ENCODE peak calls at places on chromosome X, in seven cellular contexts. One of them, this sample, is unnamed.

GRCh38 chrX:115960440-115961084 is 210.0 kb upstream of the AGTR2 start:
- DNase-seq in CD4-positive, alpha-beta T cell: no peak
- DNase-seq in right cardiac atrium: no peak
- DNase-seq in HCT116: no peak
- DNase-seq in cardiac muscle cell: no peak
- DNase-seq in SK-N-SH: no peak
- DNase-seq in HepG2: no peak
- DNase-seq in this sample: peak

GRCh38 chrX:21806691-21807090 is 32.7 kb upstream of the MBTPS2 start:
- DNase-seq in CD4-positive, alpha-beta T cell: no peak
- DNase-seq in right cardiac atrium: no peak
- DNase-seq in HCT116: no peak
- DNase-seq in cardiac muscle cell: no peak
- DNase-seq in SK-N-SH: no peak
- DNase-seq in HepG2: no peak
- DNase-seq in this sample: no peak

GRCh38 chrX:40152706-40153334 is 55.1 kb upstream of the BCOR start:
- DNase-seq in CD4-positive, alpha-beta T cell: no peak
- DNase-seq in right cardiac atrium: peak
- DNase-seq in HCT116: no peak
- DNase-seq in cardiac muscle cell: no peak
- DNase-seq in SK-N-SH: peak
- DNase-seq in HepG2: no peak
- DNase-seq in this sample: peak

GRCh38 chrX:65528705-65529340 is 5.8 kb downstream of the LAS1L start:
- DNase-seq in CD4-positive, alpha-beta T cell: peak
- DNase-seq in right cardiac atrium: no peak
- DNase-seq in HCT116: no peak
- DNase-seq in cardiac muscle cell: peak
- DNase-seq in SK-N-SH: peak
- DNase-seq in HepG2: no peak
- DNase-seq in this sample: peak

GRCh38 chrX:43693602-43694406 is 37.7 kb downstream of the MAOA start:
- DNase-seq in CD4-positive, alpha-beta T cell: no peak
- DNase-seq in right cardiac atrium: no peak
- DNase-seq in HCT116: no peak
- DNase-seq in cardiac muscle cell: no peak
- DNase-seq in SK-N-SH: no peak
- DNase-seq in HepG2: peak
- DNase-seq in this sample: peak

GRCh38 chrX:111743316-111743715 is 62.3 kb downstream of the ALG13 start:
- DNase-seq in CD4-positive, alpha-beta T cell: no peak
- DNase-seq in right cardiac atrium: no peak
- DNase-seq in HCT116: no peak
- DNase-seq in cardiac muscle cell: no peak
- DNase-seq in SK-N-SH: no peak
- DNase-seq in HepG2: no peak
- DNase-seq in this sample: no peak

GRCh38 chrX:9677098-9677739 is 88.4 kb downstream of the GPR143 start:
- DNase-seq in CD4-positive, alpha-beta T cell: no peak
- DNase-seq in right cardiac atrium: no peak
- DNase-seq in HCT116: no peak
- DNase-seq in cardiac muscle cell: no peak
- DNase-seq in SK-N-SH: no peak
- DNase-seq in HepG2: no peak
- DNase-seq in this sample: peak

GRCh38 chrX:50067435-50068292 is 133.1 kb downstream of the AKAP4 start:
- DNase-seq in CD4-positive, alpha-beta T cell: no peak
- DNase-seq in right cardiac atrium: no peak
- DNase-seq in HCT116: no peak
- DNase-seq in cardiac muscle cell: peak
- DNase-seq in SK-N-SH: peak
- DNase-seq in HepG2: peak
- DNase-seq in this sample: peak

GRCh38 chrX:115311666-115312065 is 22.2 kb downstream of the LUZP4 start:
- DNase-seq in CD4-positive, alpha-beta T cell: no peak
- DNase-seq in right cardiac atrium: peak
- DNase-seq in HCT116: no peak
- DNase-seq in cardiac muscle cell: peak
- DNase-seq in SK-N-SH: peak
- DNase-seq in HepG2: no peak
- DNase-seq in this sample: no peak

GRCh38 chrX:110847334-110847733 is 51.7 kb upstream of the CHRDL1 start:
- DNase-seq in CD4-positive, alpha-beta T cell: no peak
- DNase-seq in right cardiac atrium: no peak
- DNase-seq in HCT116: peak
- DNase-seq in cardiac muscle cell: peak
- DNase-seq in SK-N-SH: peak
- DNase-seq in HepG2: peak
- DNase-seq in this sample: peak

GRCh38 chrX:314781-315595 is 3.6 kb downstream of the GTPBP6 start:
- DNase-seq in CD4-positive, alpha-beta T cell: no peak
- DNase-seq in right cardiac atrium: peak
- DNase-seq in HCT116: no peak
- DNase-seq in cardiac muscle cell: no peak
- DNase-seq in SK-N-SH: no peak
- DNase-seq in HepG2: no peak
- DNase-seq in this sample: no peak

GRCh38 chrX:9562851-9563250 is 98.0 kb downstream of the TBL1X start:
- DNase-seq in CD4-positive, alpha-beta T cell: no peak
- DNase-seq in right cardiac atrium: no peak
- DNase-seq in HCT116: no peak
- DNase-seq in cardiac muscle cell: peak
- DNase-seq in SK-N-SH: no peak
- DNase-seq in HepG2: peak
- DNase-seq in this sample: no peak

GRCh38 chrX:16797841-16798240 is 11.6 kb downstream of the TXLNG start:
- DNase-seq in CD4-positive, alpha-beta T cell: no peak
- DNase-seq in right cardiac atrium: no peak
- DNase-seq in HCT116: no peak
- DNase-seq in cardiac muscle cell: no peak
- DNase-seq in SK-N-SH: no peak
- DNase-seq in HepG2: no peak
- DNase-seq in this sample: no peak

DNA sequence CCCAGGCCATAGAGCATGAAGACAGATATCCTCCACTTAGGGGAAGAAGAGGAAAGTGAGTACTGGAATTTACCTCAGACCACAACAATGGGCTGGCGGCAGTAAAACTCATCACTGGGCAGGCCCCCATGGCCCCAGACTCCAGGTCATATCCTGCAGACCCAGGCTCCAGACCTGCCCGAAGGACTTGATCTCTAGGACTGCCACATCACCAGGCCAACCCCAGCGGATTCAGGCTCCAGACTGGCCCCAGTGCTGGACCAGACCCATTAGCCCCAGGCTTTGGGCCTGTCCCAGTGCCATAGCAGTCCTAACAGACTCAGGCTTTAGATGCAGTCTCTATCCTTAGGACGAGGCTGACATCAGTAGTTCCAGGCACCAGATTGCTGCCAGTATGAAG is 190.6 kb downstream of the DLG3 start:
- DNase-seq in CD4-positive, alpha-beta T cell: no peak
- DNase-seq in right cardiac atrium: peak
- DNase-seq in HCT116: no peak
- DNase-seq in cardiac muscle cell: no peak
- DNase-seq in SK-N-SH: no peak
- DNase-seq in HepG2: no peak
- DNase-seq in this sample: no peak
- H3K27ac ChIP-seq in CD4-positive, alpha-beta T cell: no peak
- H3K27ac ChIP-seq in right cardiac atrium: no peak
- H3K27ac ChIP-seq in HCT116: no peak
- H3K27ac ChIP-seq in cardiac muscle cell: no peak
- H3K27ac ChIP-seq in SK-N-SH: no peak
- H3K27ac ChIP-seq in HepG2: no peak
- H3K27ac ChIP-seq in this sample: no peak

GRCh38 chrX:155767101-155767878 is 113.9 kb upstream of the VAMP7 start:
- DNase-seq in CD4-positive, alpha-beta T cell: no peak
- DNase-seq in right cardiac atrium: peak
- DNase-seq in HCT116: peak
- DNase-seq in cardiac muscle cell: peak
- DNase-seq in SK-N-SH: peak
- DNase-seq in HepG2: no peak
- DNase-seq in this sample: peak
- H3K27ac ChIP-seq in CD4-positive, alpha-beta T cell: no peak
- H3K27ac ChIP-seq in right cardiac atrium: peak
- H3K27ac ChIP-seq in HCT116: peak
- H3K27ac ChIP-seq in cardiac muscle cell: no peak
- H3K27ac ChIP-seq in SK-N-SH: peak
- H3K27ac ChIP-seq in HepG2: no peak
- H3K27ac ChIP-seq in this sample: peak

DNA sequence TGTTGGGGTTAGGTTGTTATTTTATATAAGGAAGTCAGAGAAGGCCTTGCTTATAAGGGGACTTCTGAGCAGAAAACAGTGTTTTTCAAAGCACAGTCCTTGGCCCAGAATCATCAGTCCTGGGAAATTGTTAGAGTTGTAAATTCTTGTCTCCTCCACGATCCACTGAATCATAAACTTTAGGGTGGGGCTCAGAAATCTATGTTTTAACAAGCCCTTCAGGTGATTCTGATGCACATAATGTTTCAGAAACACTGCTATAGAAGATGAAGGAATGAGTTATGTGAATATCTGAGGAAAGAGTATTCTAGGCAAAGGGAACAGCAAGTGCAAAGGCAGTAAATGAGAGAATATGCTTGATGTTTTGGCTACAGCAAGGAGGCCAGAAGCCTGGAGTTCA is 121.8 kb downstream of the COL4A6 start:
- DNase-seq in CD4-positive, alpha-beta T cell: no peak
- DNase-seq in right cardiac atrium: no peak
- DNase-seq in HCT116: no peak
- DNase-seq in cardiac muscle cell: no peak
- DNase-seq in SK-N-SH: no peak
- DNase-seq in HepG2: no peak
- DNase-seq in this sample: no peak
- H3K27ac ChIP-seq in CD4-positive, alpha-beta T cell: no peak
- H3K27ac ChIP-seq in right cardiac atrium: no peak
- H3K27ac ChIP-seq in HCT116: no peak
- H3K27ac ChIP-seq in cardiac muscle cell: no peak
- H3K27ac ChIP-seq in SK-N-SH: no peak
- H3K27ac ChIP-seq in HepG2: no peak
- H3K27ac ChIP-seq in this sample: no peak

GRCh38 chrX:135094726-135095125 is 25.6 kb downstream of the ETDB start:
- DNase-seq in CD4-positive, alpha-beta T cell: no peak
- DNase-seq in right cardiac atrium: no peak
- DNase-seq in HCT116: no peak
- DNase-seq in cardiac muscle cell: no peak
- DNase-seq in SK-N-SH: no peak
- DNase-seq in HepG2: no peak
- DNase-seq in this sample: no peak

GRCh38 chrX:135099493-135099783 is 20.9 kb downstream of the ETDB start:
- DNase-seq in CD4-positive, alpha-beta T cell: no peak
- DNase-seq in right cardiac atrium: no peak
- DNase-seq in HCT116: no peak
- DNase-seq in cardiac muscle cell: no peak
- DNase-seq in SK-N-SH: no peak
- DNase-seq in HepG2: no peak
- DNase-seq in this sample: no peak

DNA sequence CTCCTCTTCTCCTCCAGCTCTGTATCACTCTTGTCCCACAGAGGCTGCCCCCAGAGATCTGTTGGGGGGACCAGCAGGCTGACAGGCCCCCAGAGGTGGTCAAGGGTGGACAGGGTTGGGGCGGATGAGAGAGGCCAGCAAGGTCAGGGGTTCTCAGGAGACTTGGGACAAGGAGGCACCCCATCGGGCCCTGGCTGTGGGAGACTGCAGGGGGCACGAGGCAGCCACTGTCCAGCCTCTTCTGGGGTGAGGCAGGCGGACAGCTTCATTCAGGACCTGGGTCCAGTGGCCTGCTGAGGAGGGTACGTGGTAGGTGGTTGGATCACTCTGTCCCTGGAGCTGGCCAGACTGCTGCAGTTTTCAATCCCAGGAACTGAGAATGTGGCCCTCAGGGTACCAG is 24.6 kb downstream of the ETDB start:
- DNase-seq in CD4-positive, alpha-beta T cell: no peak
- DNase-seq in right cardiac atrium: no peak
- DNase-seq in HCT116: no peak
- DNase-seq in cardiac muscle cell: no peak
- DNase-seq in SK-N-SH: no peak
- DNase-seq in HepG2: no peak
- DNase-seq in this sample: no peak
- H3K27ac ChIP-seq in CD4-positive, alpha-beta T cell: no peak
- H3K27ac ChIP-seq in right cardiac atrium: no peak
- H3K27ac ChIP-seq in HCT116: no peak
- H3K27ac ChIP-seq in cardiac muscle cell: no peak
- H3K27ac ChIP-seq in SK-N-SH: no peak
- H3K27ac ChIP-seq in HepG2: no peak
- H3K27ac ChIP-seq in this sample: no peak